ENCODE peak calls at places on chromosomes 13 and 19, in four cellular contexts. X, D, I and H are unnamed samples.

GRCh38 chr19:42469311-42470239 is 26.8 kb upstream of the CXCL17 start:
- DNase-seq in X (no peak), D (no peak), I (no peak), H (no peak)

GRCh38 chr19:43575955-43576451 is 402 bp downstream of the PINLYP start:
- DNase-seq in X (no peak), D (no peak), I (no peak), H (no peak)

GRCh38 chr13:40590112-40590862 is 76.2 kb downstream of the FOXO1 start:
- DNase-seq in X (no peak), D (no peak), I (no peak), H (no peak)

GRCh38 chr13:45434556-45435371 is 16.6 kb upstream of the SLC25A30 start:
- DNase-seq in X (no peak), D (no peak), I (no peak), H (no peak)

GRCh38 chr13:111227405-111227804 is 93.0 kb upstream of the TEX29 start:
- DNase-seq in X (no peak), D (no peak), I (no peak), H (no peak)

GRCh38 chr19:49643466-49643865 is 1.5 kb downstream of the SCAF1 start:
- DNase-seq in X (no peak), D (no peak), I (no peak), H (no peak)

GRCh38 chr19:41861098-41861768 is 1.2 kb downstream of the RPS19 start:
- DNase-seq in X (no peak), D (no peak), I (no peak), H (no peak)

GRCh38 chr13:25469179-25469545 is 97.4 kb downstream of the ATP8A2 start:
- DNase-seq in X (no peak), D (no peak), I (no peak), H (no peak)

GRCh38 chr13:30727491-30728350 is 7.6 kb upstream of the ALOX5AP start:
- DNase-seq in X (no peak), D (no peak), I (no peak), H (no peak)

GRCh38 chr13:77919351-77920294 is 992 bp upstream of the EDNRB start:
- DNase-seq in X (no peak), D (peak), I (no peak), H (peak)

GRCh38 chr19:50795665-50796073 is 5.5 kb downstream of the ACP4 start:
- DNase-seq in X (no peak), D (no peak), I (no peak), H (no peak)

GRCh38 chr13:85833938-85834337 is 34.7 kb upstream of the SLITRK6 start:
- DNase-seq in X (no peak), D (no peak), I (no peak), H (no peak)

GRCh38 chr13:32419862-32420261 is 8.1 kb downstream of the N4BP2L1 start:
- DNase-seq in X (no peak), D (no peak), I (no peak), H (no peak)

GRCh38 chr19:58407658-58408151 is 744 bp upstream of the ZNF584 start:
- DNase-seq in X (no peak), D (no peak), I (no peak), H (no peak)

GRCh38 chr13:98900442-98900841 is 77.4 kb downstream of the DOCK9 start:
- DNase-seq in X (no peak), D (no peak), I (no peak), H (no peak)

GRCh38 chr19:44346556-44346955 is 9.9 kb downstream of the ZNF112 start:
- DNase-seq in X (no peak), D (no peak), I (no peak), H (no peak)

GRCh38 chr13:23801141-23801540 is 88.1 kb downstream of the MIPEP start:
- DNase-seq in X (no peak), D (no peak), I (no peak), H (no peak)

GRCh38 chr19:54728167-54728566 is 3.9 kb downstream of the KIR3DL3 start:
- DNase-seq in X (no peak), D (no peak), I (no peak), H (no peak)

GRCh38 chr19:33063356-33064116 is 1.2 kb downstream of the RHPN2 start:
- DNase-seq in X (peak), D (peak), I (no peak), H (peak)

GRCh38 chr19:33066543-33066942 is 1.9 kb upstream of the RHPN2 start:
- DNase-seq in X (no peak), D (no peak), I (no peak), H (no peak)

GRCh38 chr19:33062902-33063301 is 1.8 kb downstream of the RHPN2 start:
- DNase-seq in X (no peak), D (no peak), I (no peak), H (no peak)

GRCh38 chr19:33064117-33064777 is 441 bp downstream of the RHPN2 start:
- DNase-seq in X (peak), D (peak), I (no peak), H (no peak)

DNA sequence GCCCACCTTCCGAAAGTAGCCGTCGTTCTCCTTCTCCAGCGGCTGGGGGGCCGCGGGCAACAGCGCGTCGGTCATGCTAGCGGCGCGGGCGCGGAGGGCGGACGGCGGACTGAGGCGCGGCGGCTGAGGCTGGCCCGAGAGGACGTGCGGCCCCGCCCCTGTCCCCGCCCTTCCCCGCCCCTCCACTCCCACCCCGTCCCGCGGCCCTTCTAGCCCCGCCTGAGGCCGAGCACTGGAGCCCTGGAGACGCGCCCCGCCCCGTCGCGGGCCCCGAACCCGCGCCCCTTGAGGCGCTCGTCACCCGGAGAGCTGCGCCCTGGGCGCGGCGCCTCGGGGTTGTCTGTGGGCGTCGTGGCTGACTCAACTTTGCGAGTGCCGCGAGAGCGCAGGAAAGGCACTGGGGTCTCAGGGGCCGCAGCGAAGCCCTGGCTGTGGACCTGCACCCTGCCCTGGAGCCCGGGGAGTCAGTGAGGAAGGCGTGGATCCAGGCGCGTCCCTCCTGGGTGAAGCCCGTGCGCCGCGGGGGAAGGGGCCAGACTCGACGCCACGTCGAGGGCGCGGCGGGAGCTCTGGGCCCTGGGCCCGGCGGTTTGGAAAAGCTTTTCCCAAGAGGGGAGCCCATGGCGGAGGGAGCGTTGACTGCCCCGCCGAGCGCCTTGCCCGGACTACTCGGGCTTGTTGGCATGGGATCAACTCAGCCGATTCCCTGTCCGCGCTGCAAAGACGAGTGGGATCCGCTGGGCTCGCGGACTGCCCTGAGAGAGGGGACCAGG is at the start of gene RHPN2:
- DNase-seq in X (peak), D (peak), I (no peak), H (peak)
- TF ChIP-seq NRF1 in X (peak), D (no peak), I (no peak), H (no peak)

DNA sequence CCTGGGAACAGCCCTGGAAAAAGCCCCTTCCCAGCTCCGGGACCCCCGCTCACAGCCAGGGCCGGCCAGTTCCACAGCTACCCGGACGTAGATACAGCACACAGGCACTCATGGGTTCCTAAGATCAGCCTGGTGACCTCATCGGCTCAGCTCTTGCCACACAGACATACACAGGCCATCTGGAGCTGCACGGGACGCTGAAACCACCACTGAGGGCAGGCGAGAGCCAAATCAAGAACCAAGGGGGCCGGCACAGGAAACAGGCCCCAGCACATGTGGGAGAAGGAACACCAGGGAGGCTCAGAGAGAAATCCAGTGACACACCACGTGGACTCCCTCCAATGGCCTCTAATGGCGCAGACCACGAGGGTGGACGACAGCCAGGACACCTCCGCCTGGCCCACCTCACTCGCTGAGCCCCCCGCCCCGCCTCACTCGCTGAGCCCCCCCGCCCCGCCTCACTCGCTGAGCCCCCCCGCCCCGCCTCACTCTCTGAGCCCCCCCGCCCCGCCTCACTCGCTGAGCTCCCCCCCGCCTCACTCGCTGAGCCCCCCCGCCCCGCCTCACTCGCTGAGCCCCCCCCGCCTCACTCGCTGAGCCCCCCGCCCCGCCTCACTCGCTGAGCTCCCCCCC is 69.7 kb upstream of the C13orf46 start:
- DNase-seq in X (no peak), D (peak), I (no peak), H (no peak)
- TF ChIP-seq NRF1 in X (no peak), D (no peak), I (no peak), H (no peak)

GRCh38 chr13:108214511-108215383 is 589 bp downstream of the LIG4 start:
- DNase-seq in X (no peak), D (peak), I (no peak), H (no peak)
- TF ChIP-seq NRF1 in X (no peak), D (no peak), I (no peak), H (no peak)

DNA sequence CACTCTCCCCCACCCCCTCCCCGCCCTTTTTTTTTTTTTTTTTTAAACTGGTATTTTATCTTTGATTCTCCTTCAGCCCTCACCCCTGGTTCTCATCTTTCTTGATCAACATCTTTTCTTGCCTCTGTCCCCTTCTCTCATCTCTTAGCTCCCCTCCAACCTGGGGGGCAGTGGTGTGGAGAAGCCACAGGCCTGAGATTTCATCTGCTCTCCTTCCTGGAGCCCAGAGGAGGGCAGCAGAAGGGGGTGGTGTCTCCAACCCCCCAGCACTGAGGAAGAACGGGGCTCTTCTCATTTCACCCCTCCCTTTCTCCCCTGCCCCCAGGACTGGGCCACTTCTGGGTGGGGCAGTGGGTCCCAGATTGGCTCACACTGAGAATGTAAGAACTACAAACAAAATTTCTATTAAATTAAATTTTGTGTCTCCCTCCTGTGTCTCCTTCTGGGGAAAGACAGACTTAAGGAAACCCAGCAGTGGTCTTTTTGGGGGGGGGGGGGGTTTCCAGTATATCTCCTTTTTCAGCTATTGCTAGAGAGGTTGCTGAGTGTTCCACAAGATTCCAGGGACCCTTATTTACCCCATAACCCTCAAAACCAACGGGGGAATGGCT is 1.5 kb upstream of the RAD23A start:
- DNase-seq in X (no peak), D (no peak), I (no peak), H (no peak)
- TF ChIP-seq NRF1 in X (no peak), D (no peak), I (no peak), H (no peak)

GRCh38 chr13:114047358-114047881 is 73.5 kb upstream of the C13orf46 start:
- DNase-seq in X (peak), D (no peak), I (peak), H (no peak)

GRCh38 chr13:114049626-114050101 is 75.8 kb upstream of the C13orf46 start:
- DNase-seq in X (no peak), D (no peak), I (no peak), H (no peak)

GRCh38 chr13:114048463-114048862 is 74.6 kb upstream of the C13orf46 start:
- DNase-seq in X (no peak), D (no peak), I (no peak), H (no peak)

GRCh38 chr13:114050536-114051450 is 76.9 kb upstream of the C13orf46 start:
- DNase-seq in X (no peak), D (no peak), I (no peak), H (no peak)

DNA sequence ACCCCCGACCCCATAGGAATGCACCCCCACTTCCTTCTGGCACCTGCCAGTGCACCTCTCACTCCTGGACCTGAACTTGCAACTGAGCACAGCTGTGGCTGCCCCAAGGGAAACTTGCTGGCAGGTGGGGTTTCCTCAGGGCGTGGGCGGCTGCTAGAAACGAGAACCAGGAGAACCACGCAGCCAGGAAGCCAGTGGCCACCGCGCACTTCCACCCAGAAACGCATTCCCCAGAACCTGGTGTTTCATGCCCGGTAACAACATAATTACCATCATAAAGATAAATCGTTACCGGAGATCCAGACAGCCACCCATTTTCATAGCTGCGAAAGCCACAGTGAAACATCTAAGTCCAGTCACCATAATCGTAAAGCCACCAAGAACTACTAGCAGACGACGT is 75.2 kb upstream of the C13orf46 start:
- DNase-seq in X (no peak), D (no peak), I (no peak), H (no peak)
- TF ChIP-seq NRF1 in X (no peak), D (no peak), I (no peak), H (no peak)

GRCh38 chr19:37964109-37964508 is 57.1 kb downstream of the SIPA1L3 start:
- DNase-seq in X (no peak), D (no peak), I (no peak), H (no peak)
- TF ChIP-seq NRF1 in X (no peak), D (no peak), I (no peak), H (no peak)

DNA sequence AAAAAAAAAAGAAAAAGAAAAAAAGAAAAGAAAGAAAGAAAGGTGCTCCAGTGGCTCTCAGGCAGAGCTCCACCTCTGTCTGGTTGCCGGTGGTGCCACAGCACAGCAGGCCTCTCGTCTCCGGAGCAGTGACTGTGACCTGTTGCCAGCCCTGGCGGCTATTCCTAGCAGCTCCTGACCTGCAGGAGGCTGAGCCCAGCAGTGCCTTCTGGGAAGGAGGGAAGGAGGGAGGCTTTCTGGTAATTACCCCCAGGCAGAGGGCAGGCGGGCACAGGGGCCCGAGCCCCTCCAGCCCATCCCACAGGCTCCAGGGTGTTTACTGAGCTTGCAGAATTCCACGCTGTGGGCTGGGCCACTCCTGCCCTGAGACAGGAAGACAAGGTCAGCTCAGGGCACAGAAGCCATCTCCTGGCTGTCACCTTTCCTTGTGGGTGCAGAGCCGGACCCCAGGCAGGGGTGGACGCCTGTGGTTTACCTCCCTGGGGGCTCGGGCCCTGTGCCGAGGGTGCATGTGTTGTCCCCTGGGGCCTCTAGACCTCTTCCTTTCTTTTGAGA is 77.9 kb downstream of the GNG7 start:
- DNase-seq in X (no peak), D (peak), I (no peak), H (peak)
- TF ChIP-seq NRF1 in X (no peak), D (no peak), I (no peak), H (no peak)

GRCh38 chr19:18253716-18254115 is 20.5 kb downstream of the IQCN start:
- DNase-seq in X (no peak), D (no peak), I (no peak), H (no peak)
- TF ChIP-seq NRF1 in X (no peak), D (no peak), I (no peak), H (no peak)